ENCODE peak calls at places on chromosomes 1 and 21, in seven cellular contexts. Y is K562, R is HepG2, M is H1, C is SK-N-SH, X is HCT116, A is GM12878. T is an unnamed sample.

GRCh38 chr1:19367584-19368041 is 55.5 kb downstream of the SLC66A1 start:
- DNase-seq in Y (no peak), R (no peak), M (no peak), C (peak), X (no peak), A (no peak), T (no peak)

GRCh38 chr1:201259476-201260235 is 23.6 kb upstream of the PKP1 start:
- DNase-seq in Y (no peak), R (no peak), M (peak), C (no peak), X (no peak), A (no peak), T (no peak)

GRCh38 chr1:228440761-228441500 is 24.3 kb upstream of the TRIM17 start:
- DNase-seq in Y (no peak), R (no peak), M (no peak), C (no peak), X (no peak), A (no peak), T (no peak)

GRCh38 chr1:151371340-151371739 is 1.2 kb downstream of the SELENBP1 start:
- DNase-seq in Y (no peak), R (no peak), M (no peak), C (no peak), X (no peak), A (no peak), T (no peak)

GRCh38 chr1:74693473-74693872 is 19.9 kb upstream of the ERICH3 start:
- DNase-seq in Y (no peak), R (peak), M (no peak), C (no peak), X (no peak), A (no peak), T (no peak)

GRCh38 chr1:157034137-157034800 is 11.3 kb downstream of the ARHGEF11 start:
- DNase-seq in Y (no peak), R (peak), M (no peak), C (no peak), X (no peak), A (no peak), T (no peak)

GRCh38 chr1:226702957-226703831 is 35.9 kb downstream of the ITPKB start:
- DNase-seq in Y (peak), R (no peak), M (peak), C (peak), X (no peak), A (no peak), T (peak)

GRCh38 chr1:228404107-228404720 is 2.4 kb downstream of the TRIM11 start:
- DNase-seq in Y (no peak), R (no peak), M (no peak), C (no peak), X (no peak), A (no peak), T (no peak)

GRCh38 chr1:83583351-83584014 is 415.4 kb downstream of the TTLL7 start:
- DNase-seq in Y (no peak), R (no peak), M (no peak), C (no peak), X (no peak), A (no peak), T (peak)

GRCh38 chr1:165943198-165943597 is 115.8 kb downstream of the UCK2 start:
- DNase-seq in Y (no peak), R (no peak), M (no peak), C (no peak), X (peak), A (no peak), T (no peak)

GRCh38 chr1:176717052-176717754 is 254.2 kb downstream of the PAPPA2 start:
- DNase-seq in Y (peak), R (no peak), M (no peak), C (peak), X (no peak), A (no peak), T (no peak)

GRCh38 chr1:234968470-234968869 is 160.2 kb downstream of the TOMM20 start:
- DNase-seq in Y (no peak), R (no peak), M (no peak), C (no peak), X (no peak), A (no peak), T (no peak)

GRCh38 chr1:112033422-112034120 is 44.1 kb upstream of the KCND3 start:
- DNase-seq in Y (no peak), R (no peak), M (no peak), C (no peak), X (no peak), A (no peak), T (no peak)

GRCh38 chr1:203090667-203091320 is 5.0 kb upstream of the MYOG start:
- DNase-seq in Y (no peak), R (no peak), M (peak), C (no peak), X (no peak), A (no peak), T (no peak)

GRCh38 chr1:19643602-19644419 is at the start of gene NBL1:
- DNase-seq in Y (peak), R (no peak), M (peak), C (peak), X (no peak), A (no peak), T (peak)

GRCh38 chr1:200154069-200154767 is 126.7 kb downstream of the NR5A2 start:
- DNase-seq in Y (peak), R (no peak), M (no peak), C (no peak), X (no peak), A (peak), T (no peak)

GRCh38 chr1:62084304-62084905 is 110.2 kb upstream of the L1TD1 start:
- DNase-seq in Y (peak), R (no peak), M (no peak), C (no peak), X (no peak), A (no peak), T (no peak)

GRCh38 chr1:200974711-200975110 is 48.8 kb downstream of the KIF21B start:
- DNase-seq in Y (no peak), R (no peak), M (no peak), C (no peak), X (no peak), A (no peak), T (no peak)

GRCh38 chr1:168491527-168492164 is 52.2 kb downstream of the XCL2 start:
- DNase-seq in Y (no peak), R (peak), M (no peak), C (no peak), X (no peak), A (no peak), T (no peak)

GRCh38 chr1:156150107-156151000 is 3.0 kb upstream of the SEMA4A start:
- DNase-seq in Y (no peak), R (no peak), M (no peak), C (peak), X (no peak), A (no peak), T (no peak)

GRCh38 chr1:235650341-235651169 is 971 bp upstream of the GNG4 start:
- DNase-seq in Y (no peak), R (peak), M (peak), C (no peak), X (no peak), A (no peak), T (no peak)

GRCh38 chr1:85494074-85494956 is 29.4 kb upstream of the DDAH1 start:
- DNase-seq in Y (no peak), R (no peak), M (no peak), C (peak), X (no peak), A (no peak), T (no peak)

GRCh38 chr1:21323091-21323490 is 32.8 kb upstream of the ECE1 start:
- DNase-seq in Y (no peak), R (no peak), M (no peak), C (no peak), X (no peak), A (no peak), T (no peak)

GRCh38 chr1:47192458-47193384 is 2.9 kb upstream of the PDZK1IP1 start:
- DNase-seq in Y (peak), R (peak), M (peak), C (peak), X (peak), A (no peak), T (peak)

GRCh38 chr1:8020032-8020431 is 6.1 kb downstream of the ERRFI1 start:
- DNase-seq in Y (no peak), R (peak), M (no peak), C (no peak), X (no peak), A (no peak), T (peak)

GRCh38 chr1:28926629-28927441 is 12.5 kb downstream of the EPB41 start:
- DNase-seq in Y (peak), R (peak), M (peak), C (no peak), X (no peak), A (peak), T (no peak)

GRCh38 chr1:43668956-43669355 is 19.0 kb downstream of the KDM4A start:
- DNase-seq in Y (no peak), R (no peak), M (no peak), C (no peak), X (no peak), A (no peak), T (no peak)

GRCh38 chr21:31566061-31566460 is 93.4 kb upstream of the SOD1 start:
- DNase-seq in Y (no peak), R (no peak), M (no peak), C (no peak), X (no peak), A (no peak), T (no peak)

GRCh38 chr1:47890779-47891178 is 106.4 kb downstream of the TRABD2B start:
- DNase-seq in Y (no peak), R (no peak), M (no peak), C (no peak), X (no peak), A (no peak), T (no peak)

GRCh38 chr1:11550664-11551283 is 71.8 kb downstream of the DISP3 start:
- DNase-seq in Y (peak), R (peak), M (peak), C (no peak), X (peak), A (no peak), T (peak)

GRCh38 chr1:111556318-111557037 is 53.0 kb upstream of the ADORA3 start:
- DNase-seq in Y (no peak), R (no peak), M (no peak), C (no peak), X (no peak), A (no peak), T (no peak)

GRCh38 chr21:34580181-34580700 is 34.7 kb downstream of the RCAN1 start:
- DNase-seq in Y (no peak), R (no peak), M (no peak), C (no peak), X (no peak), A (no peak), T (no peak)

GRCh38 chr1:98323396-98323795 is 338.1 kb upstream of the SNX7 start:
- DNase-seq in Y (no peak), R (no peak), M (no peak), C (no peak), X (peak), A (no peak), T (no peak)

GRCh38 chr1:4263699-4264098 is 363.6 kb upstream of the C1orf174 start:
- DNase-seq in Y (no peak), R (no peak), M (no peak), C (no peak), X (no peak), A (no peak), T (no peak)

GRCh38 chr1:1540015-1540816 is at the start of gene TMEM240:
- DNase-seq in Y (no peak), R (no peak), M (peak), C (peak), X (no peak), A (no peak), T (no peak)

GRCh38 chr1:11918779-11919519 is 7.3 kb downstream of the KIAA2013 start:
- DNase-seq in Y (no peak), R (no peak), M (no peak), C (no peak), X (no peak), A (no peak), T (no peak)

GRCh38 chr1:30722175-30722537 is 1.2 kb downstream of the MATN1 start:
- DNase-seq in Y (no peak), R (no peak), M (no peak), C (no peak), X (no peak), A (no peak), T (peak)
- TF ChIP-seq JUND in Y (no peak), R (no peak), M (no peak), C (no peak), X (no peak), A (no peak), T (no peak)

DNA sequence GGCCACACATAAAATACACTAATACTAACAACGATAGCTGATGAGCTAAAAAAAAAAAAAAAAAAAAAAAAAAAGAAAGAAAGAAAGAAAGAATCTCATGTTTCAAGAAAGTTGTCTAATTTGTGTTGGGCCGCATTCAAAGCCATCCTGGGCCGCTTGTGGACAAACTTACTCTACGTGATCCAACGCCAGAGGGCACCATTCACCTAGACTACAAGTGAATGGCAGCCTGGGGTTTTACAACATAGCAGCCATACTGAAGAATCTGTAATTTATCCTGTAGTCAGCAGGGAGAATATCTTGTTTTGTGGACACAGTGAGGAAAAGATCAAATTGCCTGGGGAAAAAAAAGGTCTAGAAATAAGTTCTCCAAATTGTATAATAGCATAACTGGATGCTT is 47.0 kb downstream of the CYP2J2 start:
- DNase-seq in Y (peak), R (peak), M (peak), C (peak), X (peak), A (no peak), T (peak)
- TF ChIP-seq JUND in Y (no peak), R (no peak), M (no peak), C (no peak), X (no peak), A (no peak), T (no peak)

GRCh38 chr1:14363707-14364413 is 234.6 kb upstream of the KAZN start:
- DNase-seq in Y (no peak), R (no peak), M (no peak), C (no peak), X (no peak), A (no peak), T (peak)

GRCh38 chr1:14365226-14365994 is 233.1 kb upstream of the KAZN start:
- DNase-seq in Y (no peak), R (no peak), M (no peak), C (peak), X (no peak), A (no peak), T (no peak)

GRCh38 chr1:14369526-14370213 is 228.8 kb upstream of the KAZN start:
- DNase-seq in Y (no peak), R (no peak), M (no peak), C (no peak), X (no peak), A (no peak), T (no peak)

GRCh38 chr1:14366361-14367018 is 232.0 kb upstream of the KAZN start:
- DNase-seq in Y (no peak), R (no peak), M (peak), C (peak), X (no peak), A (no peak), T (peak)

DNA sequence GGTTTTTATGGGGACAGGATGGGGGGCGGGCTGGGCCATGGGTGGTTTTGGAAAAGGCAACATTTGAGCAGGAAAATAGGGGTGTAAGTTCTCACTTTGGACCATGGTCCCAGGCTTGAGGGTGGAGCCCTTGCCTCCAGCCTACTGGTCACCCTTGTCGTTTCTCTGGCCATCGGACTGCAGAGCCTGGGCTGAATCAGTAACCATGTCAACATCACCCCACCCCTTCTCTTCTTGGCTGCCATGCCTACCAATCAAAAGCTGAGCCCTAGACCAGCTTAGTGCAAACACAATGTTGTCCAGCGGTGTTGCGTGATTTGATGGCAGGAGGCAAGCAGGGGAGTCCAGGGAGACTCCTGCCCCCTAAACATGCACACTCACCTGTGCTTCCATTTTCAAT is 231.0 kb upstream of the KAZN start:
- DNase-seq in Y (no peak), R (no peak), M (no peak), C (no peak), X (no peak), A (no peak), T (no peak)
- TF ChIP-seq JUND in Y (no peak), R (no peak), M (no peak), C (no peak), X (no peak), A (no peak), T (no peak)

GRCh38 chr21:41611966-41612606 is 104.1 kb upstream of the TMPRSS2 start:
- DNase-seq in Y (peak), R (peak), M (peak), C (no peak), X (peak), A (no peak), T (peak)
- TF ChIP-seq JUND in Y (no peak), R (no peak), M (no peak), C (no peak), X (no peak), A (no peak), T (no peak)

GRCh38 chr1:56441586-56441985 is 137.8 kb downstream of the PLPP3 start:
- DNase-seq in Y (no peak), R (no peak), M (no peak), C (no peak), X (no peak), A (no peak), T (no peak)

GRCh38 chr1:56438901-56439551 is 140.3 kb downstream of the PLPP3 start:
- DNase-seq in Y (no peak), R (no peak), M (no peak), C (no peak), X (no peak), A (no peak), T (no peak)

GRCh38 chr1:56444960-56445646 is 134.3 kb downstream of the PLPP3 start:
- DNase-seq in Y (no peak), R (no peak), M (no peak), C (no peak), X (no peak), A (no peak), T (no peak)

GRCh38 chr1:56439610-56440264 is 139.6 kb downstream of the PLPP3 start:
- DNase-seq in Y (no peak), R (no peak), M (no peak), C (no peak), X (no peak), A (no peak), T (no peak)

DNA sequence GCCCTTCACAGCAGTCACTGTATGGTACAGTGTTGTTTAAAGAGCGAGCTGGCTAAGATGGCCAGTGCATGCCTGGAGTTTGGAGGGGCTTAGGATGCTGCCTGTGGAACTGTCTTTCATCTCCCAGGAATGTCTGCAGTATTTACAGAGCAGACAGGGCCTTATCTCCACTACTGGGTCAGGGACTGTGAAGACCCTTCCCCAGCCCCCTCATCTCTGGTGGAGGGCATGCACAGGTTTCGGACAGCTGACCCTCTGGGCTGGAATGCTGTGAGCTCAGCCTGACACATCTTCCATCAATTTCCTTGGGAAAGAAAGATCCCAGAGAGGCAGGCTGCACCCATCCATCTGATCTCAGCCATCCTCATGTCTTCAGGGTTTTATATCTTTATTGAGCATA is 136.9 kb downstream of the PLPP3 start:
- DNase-seq in Y (no peak), R (no peak), M (no peak), C (no peak), X (no peak), A (no peak), T (no peak)
- TF ChIP-seq JUND in Y (no peak), R (no peak), M (no peak), C (no peak), X (no peak), A (no peak), T (no peak)

T was measured in T47D.